ENCODE peak calls at places on chromosomes 4 and X, in six cellular contexts. C is Peyer's patch, A is GM20000, N is astrocyte of the cerebellum, S is H4, Z is hypothalamus. H is an unnamed sample.

GRCh38 chr4:119570401-119570800 is 58.2 kb downstream of the PDE5A start:
- DNase-seq in C (no peak), A (no peak), N (no peak), S (no peak), Z (no peak), H (no peak)

GRCh38 chr4:153535735-153536494 is 69.8 kb downstream of the TMEM131L start:
- DNase-seq in C (no peak), A (no peak), N (no peak), S (no peak), Z (no peak), H (no peak)

GRCh38 chrX:68647156-68647957 is at the start of gene STARD8:
- DNase-seq in C (no peak), A (no peak), N (no peak), S (peak), Z (peak), H (no peak)

GRCh38 chrX:152896450-152896849 is 1.4 kb upstream of the ZNF185 start:
- DNase-seq in C (no peak), A (no peak), N (no peak), S (no peak), Z (no peak), H (no peak)

GRCh38 chr4:95363966-95364365 is 184.8 kb downstream of the UNC5C start:
- DNase-seq in C (no peak), A (no peak), N (no peak), S (no peak), Z (no peak), H (no peak)

GRCh38 chr4:94068712-94069111 is 139.0 kb upstream of the SMARCAD1 start:
- DNase-seq in C (no peak), A (no peak), N (peak), S (no peak), Z (no peak), H (no peak)

GRCh38 chr4:8723222-8723980 is 130.8 kb downstream of the CPZ start:
- DNase-seq in C (no peak), A (no peak), N (no peak), S (no peak), Z (no peak), H (no peak)

GRCh38 chr4:30537462-30537861 is 182.7 kb upstream of the PCDH7 start:
- DNase-seq in C (no peak), A (no peak), N (peak), S (peak), Z (no peak), H (no peak)

GRCh38 chr4:145618912-145619638 is at the start of gene MMAA:
- DNase-seq in C (peak), A (peak), N (peak), S (peak), Z (peak), H (peak)

GRCh38 chrX:136598631-136599030 is 49.3 kb upstream of the CD40LG start:
- DNase-seq in C (no peak), A (no peak), N (no peak), S (no peak), Z (no peak), H (no peak)

GRCh38 chr4:2723751-2724150 is 32.4 kb downstream of the TNIP2 start:
- DNase-seq in C (no peak), A (no peak), N (no peak), S (no peak), Z (no peak), H (no peak)

GRCh38 chrX:132146456-132146855 is 18.6 kb upstream of the FRMD7 start:
- DNase-seq in C (no peak), A (no peak), N (no peak), S (no peak), Z (no peak), H (no peak)

GRCh38 chr4:3375688-3376087 is 66.1 kb upstream of the HGFAC start:
- DNase-seq in C (no peak), A (no peak), N (peak), S (peak), Z (no peak), H (no peak)

GRCh38 chr4:156481845-156482244 is 489.8 kb downstream of the PDGFC start:
- DNase-seq in C (no peak), A (no peak), N (no peak), S (no peak), Z (no peak), H (no peak)

GRCh38 chrX:80021611-80022010 is 7.1 kb downstream of the TBX22 start:
- DNase-seq in C (no peak), A (no peak), N (no peak), S (no peak), Z (no peak), H (no peak)

GRCh38 chrX:16807548-16807947 is 21.3 kb downstream of the TXLNG start:
- DNase-seq in C (no peak), A (no peak), N (no peak), S (no peak), Z (no peak), H (no peak)

GRCh38 chr4:167248271-167248670 is 14.0 kb upstream of the SPOCK3 start:
- DNase-seq in C (no peak), A (no peak), N (no peak), S (no peak), Z (no peak), H (no peak)

GRCh38 chr4:889516-889915 is 42.6 kb downstream of the GAK start:
- DNase-seq in C (no peak), A (no peak), N (no peak), S (no peak), Z (no peak), H (no peak)

GRCh38 chr4:114041117-114041475 is 61.6 kb upstream of the ARSJ start:
- DNase-seq in C (no peak), A (no peak), N (no peak), S (no peak), Z (no peak), H (no peak)

GRCh38 chr4:13627185-13627605 is 330 bp downstream of the BOD1L1 start:
- DNase-seq in C (peak), A (no peak), N (no peak), S (no peak), Z (no peak), H (no peak)

GRCh38 chr4:118033148-118034060 is 882 bp upstream of the NDST3 start:
- DNase-seq in C (no peak), A (peak), N (peak), S (peak), Z (no peak), H (peak)

GRCh38 chrX:74133156-74133796 is 170.7 kb upstream of the ZCCHC13 start:
- DNase-seq in C (no peak), A (peak), N (peak), S (peak), Z (peak), H (no peak)

GRCh38 chr4:10013722-10014121 is 7.6 kb downstream of the SLC2A9 start:
- DNase-seq in C (peak), A (peak), N (no peak), S (peak), Z (no peak), H (peak)

GRCh38 chr4:54929459-54929858 is 195.9 kb downstream of the KDR start:
- DNase-seq in C (no peak), A (no peak), N (no peak), S (no peak), Z (no peak), H (no peak)

GRCh38 chr4:1240721-1241465 is 8.0 kb downstream of the CTBP1 start:
- DNase-seq in C (no peak), A (no peak), N (no peak), S (no peak), Z (no peak), H (no peak)

GRCh38 chr4:150230556-150230955 is 152.3 kb downstream of the DCLK2 start:
- DNase-seq in C (no peak), A (no peak), N (no peak), S (no peak), Z (no peak), H (no peak)

GRCh38 chr4:137587796-137588195 is 55.5 kb upstream of the PCDH18 start:
- DNase-seq in C (no peak), A (no peak), N (no peak), S (no peak), Z (no peak), H (no peak)

GRCh38 chrX:150365051-150365952 is 2.2 kb downstream of the MAMLD1 start:
- DNase-seq in C (no peak), A (peak), N (no peak), S (no peak), Z (peak), H (peak)

H was measured in lung.